ENCODE peak calls at places on chromosomes 13 and 19, in six cellular contexts. A is H1, O is IMR-90, Z is mesenchymal stem cell, D is neuronal stem cell, E is trophoblast cell. X is an unnamed sample.

GRCh38 chr19:3285647-3286176 is 61.3 kb downstream of the CELF5 start:
- DNase-seq in A (peak), O (no peak), Z (no peak), D (peak), E (no peak), X (peak)

GRCh38 chr19:15439821-15440641 is 9.7 kb downstream of the WIZ start:
- DNase-seq in A (no peak), O (no peak), Z (no peak), D (no peak), E (no peak), X (no peak)

GRCh38 chr13:51221674-51222509 is at the start of gene FAM124A:
- DNase-seq in A (peak), O (peak), Z (peak), D (peak), E (peak), X (no peak)

GRCh38 chr19:8445488-8446001 is 770 bp downstream of the HNRNPM start:
- DNase-seq in A (no peak), O (no peak), Z (peak), D (peak), E (peak), X (no peak)

GRCh38 chr13:50847501-50847900 is 4.0 kb upstream of the DLEU7 start:
- DNase-seq in A (no peak), O (no peak), Z (no peak), D (no peak), E (no peak), X (no peak)

GRCh38 chr19:32404939-32405430 is 585 bp upstream of the DPY19L3 start:
- DNase-seq in A (peak), O (peak), Z (no peak), D (no peak), E (peak), X (no peak)

GRCh38 chr13:44068737-44069136 is 189.0 kb downstream of the LACC1 start:
- DNase-seq in A (no peak), O (peak), Z (peak), D (no peak), E (peak), X (no peak)

GRCh38 chr13:62193919-62194318 is 778.3 kb upstream of the PCDH20 start:
- DNase-seq in A (no peak), O (no peak), Z (no peak), D (no peak), E (peak), X (no peak)

GRCh38 chr13:31629085-31629785 is 110.1 kb upstream of the RXFP2 start:
- DNase-seq in A (no peak), O (peak), Z (no peak), D (no peak), E (no peak), X (no peak)

GRCh38 chr13:51425410-51426042 is 27.3 kb downstream of the INTS6 start:
- DNase-seq in A (no peak), O (peak), Z (peak), D (no peak), E (no peak), X (no peak)

GRCh38 chr19:30070198-30070969 is 128.3 kb downstream of the URI1 start:
- DNase-seq in A (no peak), O (no peak), Z (no peak), D (peak), E (no peak), X (peak)

GRCh38 chr19:41937976-41938375 is 9.7 kb upstream of the ERFL start:
- DNase-seq in A (no peak), O (no peak), Z (no peak), D (no peak), E (no peak), X (no peak)

GRCh38 chr19:38193445-38193844 is 30.6 kb downstream of the DPF1 start:
- DNase-seq in A (no peak), O (no peak), Z (no peak), D (no peak), E (no peak), X (no peak)

GRCh38 chr19:10211071-10211470 is 16.3 kb upstream of the DNMT1 start:
- DNase-seq in A (no peak), O (no peak), Z (no peak), D (no peak), E (no peak), X (no peak)

GRCh38 chr13:76754414-76754813 is 131.8 kb downstream of the KCTD12 start:
- DNase-seq in A (no peak), O (peak), Z (peak), D (no peak), E (no peak), X (no peak)

GRCh38 chr13:22929391-22930126 is 251.2 kb upstream of the SGCG start:
- DNase-seq in A (no peak), O (no peak), Z (no peak), D (no peak), E (no peak), X (no peak)

GRCh38 chr19:16561382-16561781 is 10.8 kb downstream of the SLC35E1 start:
- DNase-seq in A (no peak), O (no peak), Z (no peak), D (no peak), E (no peak), X (no peak)

GRCh38 chr19:33000910-33001309 is 28.9 kb downstream of the FAAP24 start:
- DNase-seq in A (no peak), O (no peak), Z (no peak), D (no peak), E (no peak), X (no peak)

GRCh38 chr19:35741216-35741541 is 1.1 kb downstream of the IGFLR1 start:
- DNase-seq in A (no peak), O (no peak), Z (no peak), D (no peak), E (no peak), X (no peak)
- H3K27ac ChIP-seq in A (peak), O (peak), Z (peak), D (peak), E (peak), X (no peak)

GRCh38 chr13:110486061-110486780 is 75.3 kb downstream of the RAB20 start:
- DNase-seq in A (peak), O (no peak), Z (peak), D (peak), E (peak), X (peak)
- H3K18ac ChIP-seq in A (peak), O (peak), Z (peak), D (peak), E (peak), X (peak)

GRCh38 chr13:28199089-28199488 is 60.7 kb downstream of the PAN3 start:
- DNase-seq in A (no peak), O (no peak), Z (no peak), D (no peak), E (no peak), X (no peak)
- H3K14ac ChIP-seq in A (no peak), O (no peak), Z (no peak), D (no peak), E (no peak), X (no peak)

GRCh38 chr19:43504426-43505185 is at the start of gene PHLDB3:
- DNase-seq in A (no peak), O (peak), Z (no peak), D (no peak), E (peak), X (peak)

GRCh38 chr19:43501661-43502418 is 2.7 kb downstream of the PHLDB3 start:
- DNase-seq in A (peak), O (no peak), Z (no peak), D (peak), E (no peak), X (peak)

GRCh38 chr19:43502419-43502976 is 2.0 kb downstream of the PHLDB3 start:
- DNase-seq in A (no peak), O (no peak), Z (no peak), D (no peak), E (no peak), X (no peak)

GRCh38 chr19:43505186-43505456 is 575 bp upstream of the PHLDB3 start:
- DNase-seq in A (no peak), O (no peak), Z (no peak), D (no peak), E (no peak), X (no peak)

GRCh38 chr19:43503501-43504425 is 783 bp downstream of the PHLDB3 start:
- DNase-seq in A (peak), O (peak), Z (peak), D (peak), E (peak), X (peak)
- H3K27ac ChIP-seq in A (no peak), O (peak), Z (peak), D (no peak), E (peak), X (no peak)

GRCh38 chr19:34932494-34932893 is 5.8 kb downstream of the ZNF30 start:
- DNase-seq in A (no peak), O (no peak), Z (no peak), D (no peak), E (no peak), X (no peak)

GRCh38 chr19:34925278-34925855 is 1.3 kb upstream of the ZNF30 start:
- DNase-seq in A (no peak), O (no peak), Z (no peak), D (no peak), E (no peak), X (no peak)

GRCh38 chr19:34926361-34926684 is 380 bp upstream of the ZNF30 start:
- DNase-seq in A (no peak), O (no peak), Z (no peak), D (no peak), E (no peak), X (no peak)

GRCh38 chr19:34926685-34927375 is at the start of gene ZNF30:
- DNase-seq in A (peak), O (peak), Z (peak), D (peak), E (peak), X (peak)
- H3K18ac ChIP-seq in A (peak), O (peak), Z (peak), D (peak), E (no peak), X (peak)

GRCh38 chr13:29721766-29722165 is 126.3 kb upstream of the SLC7A1 start:
- DNase-seq in A (no peak), O (no peak), Z (no peak), D (no peak), E (no peak), X (no peak)
- H3K14ac ChIP-seq in A (no peak), O (no peak), Z (no peak), D (no peak), E (no peak), X (peak)

DNA sequence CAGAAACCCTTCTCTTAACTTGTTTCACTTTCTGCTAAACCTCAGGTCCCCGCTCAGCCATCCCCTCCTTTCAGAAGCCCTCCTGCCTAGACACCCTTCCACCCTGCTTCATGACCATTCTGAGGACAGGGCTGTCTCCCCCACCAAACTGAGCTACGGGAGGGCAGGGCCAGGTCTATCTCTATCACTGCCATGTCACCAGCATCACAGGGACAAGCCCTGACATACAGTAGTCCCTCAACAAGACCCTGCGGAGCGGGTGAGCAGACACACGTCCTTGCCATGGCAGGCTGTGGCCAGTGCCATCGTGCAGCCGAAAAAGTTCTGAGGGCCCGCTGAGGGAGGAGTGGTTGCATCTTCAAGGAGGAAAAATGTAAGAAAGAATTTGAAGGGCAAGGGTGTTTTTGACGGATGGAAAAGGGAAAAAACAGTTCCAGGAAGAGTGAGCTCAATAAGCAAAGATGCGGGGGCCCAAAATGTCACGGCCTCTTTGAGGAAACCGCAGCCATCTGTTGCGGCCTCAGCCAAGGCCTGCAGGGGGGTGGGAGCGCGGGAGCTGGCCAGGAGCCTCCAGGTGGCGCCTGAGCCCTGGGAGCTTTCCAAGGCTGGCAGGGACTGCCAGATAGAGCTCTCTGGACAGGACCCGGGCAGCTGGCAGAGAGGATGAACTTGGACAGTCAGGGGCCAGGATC is 8.1 kb downstream of the PTGIR start:
- DNase-seq in A (peak), O (peak), Z (peak), D (no peak), E (peak), X (peak)
- H3K27ac ChIP-seq in A (no peak), O (peak), Z (no peak), D (no peak), E (no peak), X (no peak)

GRCh38 chr19:17966497-17967257 is at the start of gene KCNN1:
- DNase-seq in A (peak), O (no peak), Z (no peak), D (no peak), E (no peak), X (no peak)
- H3K18ac ChIP-seq in A (peak), O (no peak), Z (no peak), D (peak), E (no peak), X (peak)

GRCh38 chr13:66855110-66855509 is 375.0 kb downstream of the PCDH9 start:
- DNase-seq in A (no peak), O (no peak), Z (no peak), D (no peak), E (no peak), X (no peak)
- H3K14ac ChIP-seq in A (no peak), O (no peak), Z (no peak), D (no peak), E (no peak), X (no peak)

GRCh38 chr19:48741222-48741999 is 1.0 kb upstream of the RASIP1 start:
- DNase-seq in A (peak), O (no peak), Z (no peak), D (no peak), E (peak), X (peak)

GRCh38 chr19:48739400-48739825 is 997 bp downstream of the RASIP1 start:
- DNase-seq in A (no peak), O (no peak), Z (no peak), D (no peak), E (no peak), X (no peak)

GRCh38 chr19:48738557-48739399 is 1.6 kb downstream of the RASIP1 start:
- DNase-seq in A (peak), O (peak), Z (peak), D (peak), E (peak), X (peak)

GRCh38 chr19:48739835-48740704 is at the start of gene RASIP1:
- DNase-seq in A (no peak), O (no peak), Z (no peak), D (no peak), E (no peak), X (no peak)

DNA sequence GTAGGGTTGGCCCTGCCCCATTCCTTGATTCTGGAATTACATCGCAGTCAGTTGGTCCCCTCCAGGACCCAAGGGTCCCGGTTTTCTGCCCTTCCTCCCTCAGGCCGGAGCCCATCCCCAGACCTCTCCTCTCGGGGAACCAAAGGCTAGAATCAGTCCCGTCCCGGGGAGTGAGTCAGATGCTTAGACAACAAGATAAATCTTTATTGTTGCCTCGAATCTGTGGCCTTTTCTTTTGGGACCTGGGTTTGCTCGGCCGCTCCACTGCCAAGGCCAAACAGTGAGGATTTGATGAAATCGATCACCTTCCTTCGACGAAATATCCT is 258 bp upstream of the RASIP1 start:
- DNase-seq in A (no peak), O (no peak), Z (no peak), D (no peak), E (no peak), X (no peak)
- H3K27ac ChIP-seq in A (no peak), O (no peak), Z (no peak), D (no peak), E (no peak), X (no peak)

X was measured in H9.